ENCODE peak calls at places on chromosomes 1 and 21, in nine cellular contexts. O is stromal cell of bone marrow; B is non-pigmented ciliary epithelial cell; Y is T-cell; S is fibroblast of lung; W is NCI-H1092 treated with DMSO at 0.1 percent for 48 hours; H is naive thymus-derived CD8-positive, alpha-beta T cell; K is Kasumi-1; N is RPMI7951. A is an unnamed sample.

GRCh38 chr1:101178341-101178687 is 58.5 kb upstream of the S1PR1 start:
- DNase-seq in O (no peak), B (no peak), Y (no peak), S (no peak), W (no peak), H (no peak), K (no peak), N (no peak), A (no peak)

GRCh38 chr1:3713840-3714239 is 38.4 kb upstream of the CCDC27 start:
- DNase-seq in O (no peak), B (no peak), Y (no peak), S (no peak), W (no peak), H (no peak), K (no peak), N (no peak), A (no peak)

GRCh38 chr1:37794372-37795339 is 1.0 kb downstream of the MANEAL start:
- DNase-seq in O (no peak), B (no peak), Y (no peak), S (no peak), W (peak; percentile 39), H (peak; percentile 3), K (peak; percentile 23), N (no peak), A (no peak)

GRCh38 chr1:181769846-181770245 is 286.5 kb downstream of the CACNA1E start:
- DNase-seq in O (no peak), B (no peak), Y (no peak), S (no peak), W (no peak), H (no peak), K (no peak), N (no peak), A (no peak)

GRCh38 chr1:161082996-161083742 is 6.2 kb downstream of the NECTIN4 start:
- DNase-seq in O (peak; percentile 94), B (peak; percentile 78), Y (no peak), S (peak; percentile 93), W (no peak), H (no peak), K (no peak), N (peak; percentile 92), A (peak; percentile 84)

GRCh38 chr1:7890853-7891252 is 38.0 kb upstream of the UTS2 start:
- DNase-seq in O (no peak), B (no peak), Y (no peak), S (no peak), W (no peak), H (no peak), K (no peak), N (no peak), A (no peak)

GRCh38 chr1:86798608-86799291 is 94.4 kb downstream of the SH3GLB1 start:
- DNase-seq in O (no peak), B (no peak), Y (no peak), S (no peak), W (no peak), H (no peak), K (no peak), N (no peak), A (no peak)

GRCh38 chr1:25685938-25686665 is 69.5 kb downstream of the MAN1C1 start:
- DNase-seq in O (no peak), B (no peak), Y (no peak), S (no peak), W (no peak), H (no peak), K (no peak), N (no peak), A (no peak)

GRCh38 chr21:14567557-14568279 is 21.6 kb upstream of the SAMSN1 start:
- DNase-seq in O (no peak), B (no peak), Y (no peak), S (no peak), W (no peak), H (no peak), K (no peak), N (no peak), A (no peak)

GRCh38 chr1:75615664-75616435 is 4.9 kb upstream of the SLC44A5 start:
- DNase-seq in O (no peak), B (no peak), Y (no peak), S (peak; percentile 56), W (peak; percentile 12), H (peak; percentile 19), K (peak; percentile 28), N (peak; percentile 8), A (peak; percentile 9)

GRCh38 chr1:44536357-44536756 is 131.3 kb downstream of the RNF220 start:
- DNase-seq in O (no peak), B (no peak), Y (no peak), S (no peak), W (no peak), H (no peak), K (no peak), N (no peak), A (no peak)

GRCh38 chr1:220700591-220701179 is 10.5 kb downstream of the C1orf115 start:
- DNase-seq in O (no peak), B (no peak), Y (no peak), S (no peak), W (peak; percentile 59), H (no peak), K (no peak), N (peak; percentile 46), A (no peak)

GRCh38 chr1:145959957-145960467 is 2.2 kb upstream of the LIX1L start:
- DNase-seq in O (no peak), B (no peak), Y (no peak), S (no peak), W (no peak), H (peak; percentile 15), K (peak; percentile 11), N (no peak), A (no peak)

GRCh38 chr1:31382379-31382989 is 9.6 kb upstream of the FABP3 start:
- DNase-seq in O (no peak), B (no peak), Y (no peak), S (no peak), W (no peak), H (no peak), K (no peak), N (no peak), A (no peak)

A was measured in astrocyte of the cerebellum.